ENCODE peak calls at places on chromosomes 5 and 9, in eight cellular contexts. M is DND-41, W is left lung, F is kidney, P is body of pancreas, Q is AG10803, A is Caco-2, H is left ventricle myocardium inferior. J is an unnamed sample.

GRCh38 chr9:89482950-89483349 is 15.0 kb downstream of the SEMA4D start:
- DNase-seq in M (no peak), W (no peak), F (no peak), P (no peak), Q (no peak), A (no peak), H (no peak), J (no peak)

GRCh38 chr5:155587458-155587857 is 573.9 kb downstream of the KIF4B start:
- DNase-seq in M (no peak), W (no peak), F (peak), P (no peak), Q (no peak), A (no peak), H (no peak), J (peak)

GRCh38 chr5:139415221-139415861 is 11.5 kb upstream of the SPATA24 start:
- DNase-seq in M (peak), W (no peak), F (no peak), P (no peak), Q (no peak), A (no peak), H (peak), J (no peak)

GRCh38 chr5:16819522-16820167 is 116.4 kb downstream of the MYO10 start:
- DNase-seq in M (no peak), W (no peak), F (no peak), P (no peak), Q (peak), A (no peak), H (no peak), J (no peak)

GRCh38 chr9:116447914-116448313 is 239.2 kb upstream of the TRIM32 start:
- DNase-seq in M (no peak), W (no peak), F (peak), P (no peak), Q (peak), A (no peak), H (no peak), J (no peak)

GRCh38 chr5:151251001-151251551 is 1.9 kb upstream of the GM2A start:
- DNase-seq in M (no peak), W (no peak), F (no peak), P (peak), Q (no peak), A (peak), H (no peak), J (peak)

GRCh38 chr5:157108961-157109360 is at the start of gene HAVCR2:
- DNase-seq in M (peak), W (no peak), F (no peak), P (peak), Q (no peak), A (no peak), H (no peak), J (peak)

GRCh38 chr9:17802249-17802857 is 223.5 kb downstream of the SH3GL2 start:
- DNase-seq in M (no peak), W (no peak), F (no peak), P (no peak), Q (no peak), A (no peak), H (no peak), J (peak)

GRCh38 chr9:130150779-130151381 is 21.3 kb upstream of the NCS1 start:
- DNase-seq in M (no peak), W (no peak), F (no peak), P (no peak), Q (peak), A (no peak), H (no peak), J (no peak)

GRCh38 chr9:17135578-17135904 is 701 bp downstream of the CNTLN start:
- DNase-seq in M (no peak), W (no peak), F (no peak), P (no peak), Q (no peak), A (no peak), H (no peak), J (no peak)

GRCh38 chr9:97802276-97802675 is 50.8 kb upstream of the FOXE1 start:
- DNase-seq in M (no peak), W (no peak), F (no peak), P (no peak), Q (peak), A (peak), H (no peak), J (no peak)

GRCh38 chr5:168327994-168328393 is 36.5 kb downstream of the WWC1 start:
- DNase-seq in M (no peak), W (no peak), F (no peak), P (no peak), Q (peak), A (no peak), H (no peak), J (no peak)

GRCh38 chr5:24065786-24066185 is 558.4 kb downstream of the PRDM9 start:
- DNase-seq in M (no peak), W (no peak), F (no peak), P (no peak), Q (no peak), A (no peak), H (no peak), J (no peak)

GRCh38 chr5:108747111-108748009 is at the start of gene FER:
- DNase-seq in M (no peak), W (no peak), F (no peak), P (peak), Q (peak), A (peak), H (no peak), J (peak)

GRCh38 chr5:172235827-172236749 is 42.1 kb downstream of the EFCAB9 start:
- DNase-seq in M (no peak), W (no peak), F (no peak), P (peak), Q (peak), A (no peak), H (no peak), J (no peak)

GRCh38 chr9:127583605-127584053 is 28.4 kb upstream of the STXBP1 start:
- DNase-seq in M (no peak), W (no peak), F (no peak), P (no peak), Q (peak), A (no peak), H (no peak), J (no peak)

GRCh38 chr5:157247267-157247666 is 18.7 kb upstream of the CYFIP2 start:
- DNase-seq in M (no peak), W (no peak), F (no peak), P (no peak), Q (no peak), A (no peak), H (no peak), J (no peak)

GRCh38 chr5:111748304-111748763 is 8.7 kb downstream of the NREP start:
- DNase-seq in M (no peak), W (no peak), F (no peak), P (no peak), Q (peak), A (no peak), H (no peak), J (no peak)

GRCh38 chr5:178981381-178981780 is 13.7 kb downstream of the GRM6 start:
- DNase-seq in M (no peak), W (peak), F (no peak), P (no peak), Q (no peak), A (no peak), H (no peak), J (no peak)

GRCh38 chr9:35179347-35180271 is 17.8 kb downstream of the UNC13B start:
- DNase-seq in M (no peak), W (no peak), F (no peak), P (no peak), Q (no peak), A (no peak), H (no peak), J (no peak)

GRCh38 chr9:110591526-110591925 is 12.0 kb upstream of the SVEP1 start:
- DNase-seq in M (no peak), W (no peak), F (no peak), P (no peak), Q (no peak), A (no peak), H (no peak), J (no peak)

GRCh38 chr9:131639771-131640437 is 94.6 kb downstream of the PRRT1B start:
- DNase-seq in M (no peak), W (no peak), F (no peak), P (no peak), Q (no peak), A (no peak), H (no peak), J (no peak)

GRCh38 chr9:4086119-4087088 is 213.5 kb downstream of the GLIS3 start:
- DNase-seq in M (no peak), W (no peak), F (no peak), P (no peak), Q (no peak), A (no peak), H (peak), J (peak)

GRCh38 chr5:92017786-92018185 is 634.7 kb upstream of the ARRDC3 start:
- DNase-seq in M (no peak), W (no peak), F (no peak), P (no peak), Q (peak), A (no peak), H (no peak), J (no peak)

GRCh38 chr5:38827525-38827924 is 18.3 kb upstream of the OSMR start:
- DNase-seq in M (peak), W (no peak), F (no peak), P (no peak), Q (peak), A (no peak), H (no peak), J (no peak)

GRCh38 chr9:133199648-133200321 is 9.3 kb downstream of the OBP2B start:
- DNase-seq in M (no peak), W (no peak), F (peak), P (peak), Q (peak), A (no peak), H (peak), J (peak)

GRCh38 chr9:94783121-94783664 is 56.7 kb downstream of the AOPEP start:
- DNase-seq in M (peak), W (peak), F (peak), P (peak), Q (peak), A (peak), H (peak), J (peak)

GRCh38 chr5:139699352-139699751 is 51.2 kb downstream of the CXXC5 start:
- DNase-seq in M (no peak), W (no peak), F (no peak), P (no peak), Q (no peak), A (no peak), H (no peak), J (no peak)

GRCh38 chr9:38421498-38422211 is 2.6 kb downstream of the IGFBPL1 start:
- DNase-seq in M (no peak), W (no peak), F (no peak), P (no peak), Q (no peak), A (no peak), H (no peak), J (peak)

GRCh38 chr5:167049043-167049663 is 1242.3 kb upstream of the WWC1 start:
- DNase-seq in M (peak), W (no peak), F (no peak), P (peak), Q (peak), A (peak), H (no peak), J (peak)

GRCh38 chr5:55604611-55605067 is 69.9 kb upstream of the PLPP1 start:
- DNase-seq in M (no peak), W (no peak), F (no peak), P (no peak), Q (peak), A (no peak), H (no peak), J (no peak)

GRCh38 chr9:133734600-133735414 is 3.3 kb downstream of the SARDH start:
- DNase-seq in M (peak), W (peak), F (peak), P (no peak), Q (no peak), A (peak), H (no peak), J (peak)

GRCh38 chr5:37174928-37175327 is 74.2 kb downstream of the CPLANE1 start:
- DNase-seq in M (no peak), W (no peak), F (no peak), P (no peak), Q (no peak), A (no peak), H (no peak), J (no peak)

GRCh38 chr9:129933709-129934586 is 98.7 kb downstream of the USP20 start:
- DNase-seq in M (no peak), W (no peak), F (no peak), P (no peak), Q (peak), A (no peak), H (no peak), J (no peak)

GRCh38 chr5:36701085-36701691 is 94.8 kb downstream of the SLC1A3 start:
- DNase-seq in M (no peak), W (no peak), F (no peak), P (no peak), Q (no peak), A (peak), H (no peak), J (no peak)

GRCh38 chr9:113638916-113639315 is 175.4 kb downstream of the RGS3 start:
- DNase-seq in M (no peak), W (no peak), F (no peak), P (no peak), Q (no peak), A (no peak), H (no peak), J (no peak)

GRCh38 chr5:134136771-134137170 is 22.3 kb downstream of the TCF7 start:
- DNase-seq in M (no peak), W (peak), F (peak), P (no peak), Q (no peak), A (no peak), H (peak), J (no peak)

GRCh38 chr5:134140530-134141201 is 26.2 kb downstream of the TCF7 start:
- DNase-seq in M (peak), W (no peak), F (peak), P (peak), Q (peak), A (peak), H (peak), J (peak)

GRCh38 chr5:134139891-134140469 is 25.5 kb downstream of the TCF7 start:
- DNase-seq in M (peak), W (no peak), F (peak), P (peak), Q (no peak), A (peak), H (peak), J (no peak)

GRCh38 chr5:134139377-134139851 is 24.9 kb downstream of the TCF7 start:
- DNase-seq in M (peak), W (no peak), F (peak), P (peak), Q (no peak), A (peak), H (peak), J (no peak)

GRCh38 chr5:134138416-134139376 is 24.2 kb downstream of the TCF7 start:
- DNase-seq in M (peak), W (no peak), F (peak), P (peak), Q (peak), A (peak), H (peak), J (no peak)
- TF ChIP-seq CTCF in M (no peak), W (no peak), F (no peak), P (no peak), Q (no peak), A (no peak), H (no peak), J (no peak)

GRCh38 chr9:137028281-137029057 is 432 bp upstream of the ABCA2 start:
- DNase-seq in M (peak), W (peak), F (no peak), P (peak), Q (peak), A (peak), H (peak), J (peak)
- H3K4me3 ChIP-seq in M (peak), W (peak), F (peak), P (peak), Q (peak), A (peak), H (peak), J (peak)

DNA sequence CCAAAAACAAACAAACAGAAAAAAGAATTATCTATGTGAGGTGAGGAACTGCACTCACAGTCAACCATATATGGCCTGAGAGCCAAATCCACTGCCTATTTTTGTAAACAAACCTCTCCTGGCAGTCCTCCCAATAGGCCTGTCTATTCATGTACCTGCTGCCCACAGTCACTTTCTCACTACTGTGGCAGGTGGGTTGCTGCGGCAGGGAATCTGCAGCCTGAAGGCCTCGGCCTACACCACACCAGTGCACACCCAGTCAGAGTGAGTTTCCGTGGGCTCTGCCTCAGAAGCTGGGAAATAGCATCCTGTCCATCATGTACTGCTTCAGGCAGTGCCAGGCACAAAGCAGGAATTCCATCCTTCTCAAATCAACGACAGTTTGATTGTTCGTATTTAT is 82.3 kb downstream of the SPTLC1 start:
- DNase-seq in M (no peak), W (no peak), F (no peak), P (no peak), Q (no peak), A (no peak), H (no peak), J (no peak)
- TF ChIP-seq CTCF in M (no peak), W (no peak), F (no peak), P (no peak), Q (no peak), A (no peak), H (no peak), J (no peak)

DNA sequence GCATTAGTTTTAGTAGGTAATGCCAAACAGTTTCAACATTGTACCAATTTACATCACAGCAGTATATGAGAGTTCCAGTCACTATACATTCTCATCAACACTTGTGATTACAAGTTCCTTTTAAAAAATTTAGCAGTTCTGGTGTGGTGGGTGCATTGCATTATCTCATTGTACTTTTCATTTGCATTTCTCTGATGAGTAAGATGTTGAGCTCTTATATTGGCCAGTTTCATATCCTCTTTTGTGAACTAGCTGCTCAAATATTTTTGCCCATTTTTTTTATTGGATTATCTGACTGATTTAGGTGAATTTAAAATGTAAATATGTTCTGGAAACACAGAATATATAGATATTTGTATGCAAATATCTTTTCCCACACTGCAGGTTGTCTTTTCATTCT is 160.9 kb upstream of the NR3C1 start:
- DNase-seq in M (no peak), W (no peak), F (no peak), P (no peak), Q (no peak), A (no peak), H (no peak), J (peak)
- H3K4me3 ChIP-seq in M (no peak), W (no peak), F (no peak), P (no peak), Q (no peak), A (no peak), H (no peak), J (no peak)

DNA sequence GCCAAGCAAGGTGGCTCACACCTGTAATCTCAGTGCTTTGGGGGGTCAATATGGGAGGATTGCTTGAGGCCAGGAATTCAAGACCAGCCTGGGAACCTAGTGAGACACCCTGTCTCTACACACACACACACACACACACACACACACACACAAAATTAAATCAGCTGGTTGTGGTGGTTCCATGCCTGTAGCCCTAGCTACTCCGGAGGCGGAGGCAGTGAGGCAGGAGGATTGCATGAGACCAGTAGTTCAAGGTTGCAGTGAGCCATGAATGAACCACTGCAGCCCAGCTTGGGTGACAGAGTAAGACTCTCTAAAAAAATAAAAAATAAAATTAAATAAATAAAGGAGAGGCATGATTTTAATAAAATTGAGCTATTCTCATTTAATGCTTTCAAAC is 13.1 kb downstream of the CEMIP2 start:
- DNase-seq in M (no peak), W (no peak), F (no peak), P (no peak), Q (no peak), A (no peak), H (no peak), J (no peak)
- TF ChIP-seq CTCF in M (no peak), W (no peak), F (no peak), P (no peak), Q (no peak), A (no peak), H (no peak), J (no peak)

GRCh38 chr5:136030252-136030651 is 1.5 kb downstream of the TGFBI start:
- DNase-seq in M (no peak), W (no peak), F (no peak), P (no peak), Q (no peak), A (no peak), H (no peak), J (no peak)
- H3K4me3 ChIP-seq in M (no peak), W (no peak), F (no peak), P (no peak), Q (peak), A (no peak), H (peak), J (no peak)

GRCh38 chr5:80082731-80083114 is 47.6 kb downstream of the THBS4 start:
- DNase-seq in M (no peak), W (peak), F (peak), P (peak), Q (peak), A (no peak), H (peak), J (peak)
- TF ChIP-seq CTCF in M (peak), W (peak), F (peak), P (peak), Q (peak), A (peak), H (peak), J (peak)

J was measured in NB4.